ENCODE peak calls at places on chromosomes 7 and 10, in ten cellular contexts. One of them, this sample, is unnamed.

GRCh38 chr7:69871886-69872592 is 273.8 kb downstream of the AUTS2 start:
- DNase-seq in fibroblast of villous mesenchyme: no peak
- DNase-seq in lower leg skin: no peak
- DNase-seq in T-helper 1 cell: no peak
- DNase-seq in ELR: no peak
- DNase-seq in KBM-7: no peak
- DNase-seq in activated CD8-positive, alpha-beta memory T cell treated with anti-CD3 and anti-CD28 coated beads for 24 hours: no peak
- DNase-seq in NCI-H1105 treated with DMSO at 0.1 percent for 48 hours: no peak
- DNase-seq in Calu3: no peak
- DNase-seq in astrocyte of the hippocampus: no peak
- DNase-seq in this sample: no peak

GRCh38 chr7:135745702-135746312 is 2.8 kb downstream of the FAM180A start:
- DNase-seq in fibroblast of villous mesenchyme: peak
- DNase-seq in lower leg skin: peak
- DNase-seq in T-helper 1 cell: no peak
- DNase-seq in ELR: peak
- DNase-seq in KBM-7: no peak
- DNase-seq in activated CD8-positive, alpha-beta memory T cell treated with anti-CD3 and anti-CD28 coated beads for 24 hours: no peak
- DNase-seq in NCI-H1105 treated with DMSO at 0.1 percent for 48 hours: no peak
- DNase-seq in Calu3: no peak
- DNase-seq in astrocyte of the hippocampus: peak
- DNase-seq in this sample: peak

GRCh38 chr7:151838072-151838471 is 38.8 kb downstream of the PRKAG2 start:
- DNase-seq in fibroblast of villous mesenchyme: no peak
- DNase-seq in lower leg skin: no peak
- DNase-seq in T-helper 1 cell: no peak
- DNase-seq in ELR: no peak
- DNase-seq in KBM-7: peak
- DNase-seq in activated CD8-positive, alpha-beta memory T cell treated with anti-CD3 and anti-CD28 coated beads for 24 hours: no peak
- DNase-seq in NCI-H1105 treated with DMSO at 0.1 percent for 48 hours: no peak
- DNase-seq in Calu3: no peak
- DNase-seq in astrocyte of the hippocampus: no peak
- DNase-seq in this sample: no peak

GRCh38 chr7:155530601-155531000 is 15.8 kb downstream of the CNPY1 start:
- DNase-seq in fibroblast of villous mesenchyme: no peak
- DNase-seq in lower leg skin: no peak
- DNase-seq in T-helper 1 cell: no peak
- DNase-seq in ELR: no peak
- DNase-seq in KBM-7: no peak
- DNase-seq in activated CD8-positive, alpha-beta memory T cell treated with anti-CD3 and anti-CD28 coated beads for 24 hours: no peak
- DNase-seq in NCI-H1105 treated with DMSO at 0.1 percent for 48 hours: no peak
- DNase-seq in Calu3: no peak
- DNase-seq in astrocyte of the hippocampus: no peak
- DNase-seq in this sample: no peak

GRCh38 chr10:115801457-115801856 is 471.5 kb downstream of the GFRA1 start:
- DNase-seq in fibroblast of villous mesenchyme: no peak
- DNase-seq in lower leg skin: no peak
- DNase-seq in T-helper 1 cell: no peak
- DNase-seq in ELR: no peak
- DNase-seq in KBM-7: no peak
- DNase-seq in activated CD8-positive, alpha-beta memory T cell treated with anti-CD3 and anti-CD28 coated beads for 24 hours: no peak
- DNase-seq in NCI-H1105 treated with DMSO at 0.1 percent for 48 hours: no peak
- DNase-seq in Calu3: no peak
- DNase-seq in astrocyte of the hippocampus: peak
- DNase-seq in this sample: no peak

GRCh38 chr7:95323410-95324129 is 762 bp downstream of the PON1 start:
- DNase-seq in fibroblast of villous mesenchyme: no peak
- DNase-seq in lower leg skin: no peak
- DNase-seq in T-helper 1 cell: no peak
- DNase-seq in ELR: no peak
- DNase-seq in KBM-7: no peak
- DNase-seq in activated CD8-positive, alpha-beta memory T cell treated with anti-CD3 and anti-CD28 coated beads for 24 hours: no peak
- DNase-seq in NCI-H1105 treated with DMSO at 0.1 percent for 48 hours: no peak
- DNase-seq in Calu3: no peak
- DNase-seq in astrocyte of the hippocampus: no peak
- DNase-seq in this sample: no peak

GRCh38 chr10:110530131-110530831 is 32.6 kb downstream of the DUSP5 start:
- DNase-seq in fibroblast of villous mesenchyme: peak
- DNase-seq in lower leg skin: peak
- DNase-seq in T-helper 1 cell: no peak
- DNase-seq in ELR: peak
- DNase-seq in KBM-7: no peak
- DNase-seq in activated CD8-positive, alpha-beta memory T cell treated with anti-CD3 and anti-CD28 coated beads for 24 hours: peak
- DNase-seq in NCI-H1105 treated with DMSO at 0.1 percent for 48 hours: peak
- DNase-seq in Calu3: peak
- DNase-seq in astrocyte of the hippocampus: peak
- DNase-seq in this sample: no peak

GRCh38 chr10:114279289-114279688 is 40.2 kb downstream of the VWA2 start:
- DNase-seq in fibroblast of villous mesenchyme: no peak
- DNase-seq in lower leg skin: peak
- DNase-seq in T-helper 1 cell: no peak
- DNase-seq in ELR: no peak
- DNase-seq in KBM-7: no peak
- DNase-seq in activated CD8-positive, alpha-beta memory T cell treated with anti-CD3 and anti-CD28 coated beads for 24 hours: no peak
- DNase-seq in NCI-H1105 treated with DMSO at 0.1 percent for 48 hours: no peak
- DNase-seq in Calu3: no peak
- DNase-seq in astrocyte of the hippocampus: no peak
- DNase-seq in this sample: no peak

GRCh38 chr10:89332092-89332633 is 4.4 kb downstream of the IFIT3 start:
- DNase-seq in fibroblast of villous mesenchyme: peak
- DNase-seq in lower leg skin: no peak
- DNase-seq in T-helper 1 cell: no peak
- DNase-seq in ELR: peak
- DNase-seq in KBM-7: peak
- DNase-seq in activated CD8-positive, alpha-beta memory T cell treated with anti-CD3 and anti-CD28 coated beads for 24 hours: no peak
- DNase-seq in NCI-H1105 treated with DMSO at 0.1 percent for 48 hours: no peak
- DNase-seq in Calu3: no peak
- DNase-seq in astrocyte of the hippocampus: peak
- DNase-seq in this sample: no peak

GRCh38 chr7:157763279-157764000 is 426.6 kb downstream of the DNAJB6 start:
- DNase-seq in fibroblast of villous mesenchyme: no peak
- DNase-seq in lower leg skin: no peak
- DNase-seq in T-helper 1 cell: no peak
- DNase-seq in ELR: no peak
- DNase-seq in KBM-7: no peak
- DNase-seq in activated CD8-positive, alpha-beta memory T cell treated with anti-CD3 and anti-CD28 coated beads for 24 hours: no peak
- DNase-seq in NCI-H1105 treated with DMSO at 0.1 percent for 48 hours: no peak
- DNase-seq in Calu3: no peak
- DNase-seq in astrocyte of the hippocampus: no peak
- DNase-seq in this sample: no peak

GRCh38 chr10:91708174-91708861 is 75.4 kb upstream of the PPP1R3C start:
- DNase-seq in fibroblast of villous mesenchyme: no peak
- DNase-seq in lower leg skin: no peak
- DNase-seq in T-helper 1 cell: no peak
- DNase-seq in ELR: no peak
- DNase-seq in KBM-7: no peak
- DNase-seq in activated CD8-positive, alpha-beta memory T cell treated with anti-CD3 and anti-CD28 coated beads for 24 hours: no peak
- DNase-seq in NCI-H1105 treated with DMSO at 0.1 percent for 48 hours: no peak
- DNase-seq in Calu3: no peak
- DNase-seq in astrocyte of the hippocampus: no peak
- DNase-seq in this sample: no peak

GRCh38 chr10:62893036-62893435 is 76.9 kb upstream of the EGR2 start:
- DNase-seq in fibroblast of villous mesenchyme: no peak
- DNase-seq in lower leg skin: no peak
- DNase-seq in T-helper 1 cell: no peak
- DNase-seq in ELR: peak
- DNase-seq in KBM-7: peak
- DNase-seq in activated CD8-positive, alpha-beta memory T cell treated with anti-CD3 and anti-CD28 coated beads for 24 hours: no peak
- DNase-seq in NCI-H1105 treated with DMSO at 0.1 percent for 48 hours: no peak
- DNase-seq in Calu3: no peak
- DNase-seq in astrocyte of the hippocampus: no peak
- DNase-seq in this sample: no peak

GRCh38 chr7:69129524-69129923 is 468.8 kb upstream of the AUTS2 start:
- DNase-seq in fibroblast of villous mesenchyme: no peak
- DNase-seq in lower leg skin: no peak
- DNase-seq in T-helper 1 cell: no peak
- DNase-seq in ELR: no peak
- DNase-seq in KBM-7: no peak
- DNase-seq in activated CD8-positive, alpha-beta memory T cell treated with anti-CD3 and anti-CD28 coated beads for 24 hours: no peak
- DNase-seq in NCI-H1105 treated with DMSO at 0.1 percent for 48 hours: no peak
- DNase-seq in Calu3: no peak
- DNase-seq in astrocyte of the hippocampus: no peak
- DNase-seq in this sample: no peak

GRCh38 chr7:93914581-93915066 is 6.9 kb upstream of the GNG11 start:
- DNase-seq in fibroblast of villous mesenchyme: peak
- DNase-seq in lower leg skin: no peak
- DNase-seq in T-helper 1 cell: no peak
- DNase-seq in ELR: peak
- DNase-seq in KBM-7: no peak
- DNase-seq in activated CD8-positive, alpha-beta memory T cell treated with anti-CD3 and anti-CD28 coated beads for 24 hours: no peak
- DNase-seq in NCI-H1105 treated with DMSO at 0.1 percent for 48 hours: no peak
- DNase-seq in Calu3: peak
- DNase-seq in astrocyte of the hippocampus: peak
- DNase-seq in this sample: peak

GRCh38 chr7:47893238-47893637 is 55.0 kb downstream of the PKD1L1 start:
- DNase-seq in fibroblast of villous mesenchyme: no peak
- DNase-seq in lower leg skin: peak
- DNase-seq in T-helper 1 cell: no peak
- DNase-seq in ELR: peak
- DNase-seq in KBM-7: peak
- DNase-seq in activated CD8-positive, alpha-beta memory T cell treated with anti-CD3 and anti-CD28 coated beads for 24 hours: no peak
- DNase-seq in NCI-H1105 treated with DMSO at 0.1 percent for 48 hours: no peak
- DNase-seq in Calu3: peak
- DNase-seq in astrocyte of the hippocampus: no peak
- DNase-seq in this sample: no peak

GRCh38 chr10:132844069-132844809 is 58.3 kb upstream of the NKX6-2 start:
- DNase-seq in fibroblast of villous mesenchyme: no peak
- DNase-seq in lower leg skin: no peak
- DNase-seq in T-helper 1 cell: no peak
- DNase-seq in ELR: no peak
- DNase-seq in KBM-7: no peak
- DNase-seq in activated CD8-positive, alpha-beta memory T cell treated with anti-CD3 and anti-CD28 coated beads for 24 hours: peak
- DNase-seq in NCI-H1105 treated with DMSO at 0.1 percent for 48 hours: no peak
- DNase-seq in Calu3: no peak
- DNase-seq in astrocyte of the hippocampus: no peak
- DNase-seq in this sample: no peak

GRCh38 chr7:105613611-105614330 is 32.5 kb upstream of the EFCAB10 start:
- DNase-seq in fibroblast of villous mesenchyme: no peak
- DNase-seq in lower leg skin: no peak
- DNase-seq in T-helper 1 cell: no peak
- DNase-seq in ELR: no peak
- DNase-seq in KBM-7: no peak
- DNase-seq in activated CD8-positive, alpha-beta memory T cell treated with anti-CD3 and anti-CD28 coated beads for 24 hours: no peak
- DNase-seq in NCI-H1105 treated with DMSO at 0.1 percent for 48 hours: no peak
- DNase-seq in Calu3: no peak
- DNase-seq in astrocyte of the hippocampus: no peak
- DNase-seq in this sample: no peak

GRCh38 chr10:115093776-115094361 is 704 bp downstream of the ATRNL1 start:
- DNase-seq in fibroblast of villous mesenchyme: no peak
- DNase-seq in lower leg skin: no peak
- DNase-seq in T-helper 1 cell: no peak
- DNase-seq in ELR: no peak
- DNase-seq in KBM-7: peak
- DNase-seq in activated CD8-positive, alpha-beta memory T cell treated with anti-CD3 and anti-CD28 coated beads for 24 hours: peak
- DNase-seq in NCI-H1105 treated with DMSO at 0.1 percent for 48 hours: peak
- DNase-seq in Calu3: peak
- DNase-seq in astrocyte of the hippocampus: peak
- DNase-seq in this sample: no peak

GRCh38 chr7:141590071-141590470 is 38.9 kb downstream of the AGK start:
- DNase-seq in fibroblast of villous mesenchyme: no peak
- DNase-seq in lower leg skin: no peak
- DNase-seq in T-helper 1 cell: no peak
- DNase-seq in ELR: no peak
- DNase-seq in KBM-7: no peak
- DNase-seq in activated CD8-positive, alpha-beta memory T cell treated with anti-CD3 and anti-CD28 coated beads for 24 hours: no peak
- DNase-seq in NCI-H1105 treated with DMSO at 0.1 percent for 48 hours: no peak
- DNase-seq in Calu3: no peak
- DNase-seq in astrocyte of the hippocampus: no peak
- DNase-seq in this sample: no peak

This sample was measured in pulmonary artery endothelial cell.